ENCODE peak calls at places on chromosome 7, in ten cellular contexts. M is T-helper 9 cell; X is iris pigment epithelial cell; D is OCI-M1; U is GM12878; S is naive thymus-derived CD8-positive, alpha-beta T cell; W is cardiac muscle cell; C is spleen; N is activated CD8-positive, alpha-beta memory T cell treated with anti-CD3 and anti-CD28 coated beads, Interleukin-2, amount 50 U/mL, for 4 hours; E is glomerular endothelial cell. V is an unnamed sample.

GRCh38 chr7:130009848-130010688 is 41.1 kb downstream of the ZC3HC1 start:
- DNase-seq in M (no peak), X (peak), D (peak), U (peak), S (no peak), W (peak), C (peak), N (no peak), E (no peak), V (peak)

GRCh38 chr7:150382123-150382843 is 3.2 kb downstream of the ZNF775 start:
- DNase-seq in M (no peak), X (no peak), D (no peak), U (no peak), S (no peak), W (no peak), C (no peak), N (peak), E (no peak), V (no peak)

GRCh38 chr7:66921396-66921917 is 432 bp downstream of the TMEM248 start:
- DNase-seq in M (peak), X (peak), D (no peak), U (no peak), S (peak), W (peak), C (peak), N (no peak), E (no peak), V (no peak)

GRCh38 chr7:75055830-75056431 is 17.7 kb downstream of the RCC1L start:
- DNase-seq in M (no peak), X (no peak), D (no peak), U (no peak), S (no peak), W (peak), C (no peak), N (no peak), E (no peak), V (no peak)

GRCh38 chr7:141737118-141737835 is 881 bp upstream of the SSBP1 start:
- DNase-seq in M (peak), X (peak), D (peak), U (no peak), S (peak), W (peak), C (peak), N (no peak), E (no peak), V (peak)

GRCh38 chr7:50146692-50147091 is 53.6 kb upstream of the ZPBP start:
- DNase-seq in M (no peak), X (no peak), D (no peak), U (no peak), S (no peak), W (no peak), C (no peak), N (no peak), E (no peak), V (no peak)

GRCh38 chr7:55558962-55559920 is 13.1 kb downstream of the VOPP1 start:
- DNase-seq in M (no peak), X (no peak), D (no peak), U (no peak), S (no peak), W (no peak), C (no peak), N (no peak), E (no peak), V (no peak)

GRCh38 chr7:151014950-151015349 is 9.3 kb downstream of the ATG9B start:
- DNase-seq in M (no peak), X (no peak), D (no peak), U (no peak), S (no peak), W (no peak), C (no peak), N (no peak), E (no peak), V (no peak)

GRCh38 chr7:116200963-116201362 is 9.4 kb upstream of the TES start:
- DNase-seq in M (no peak), X (no peak), D (no peak), U (no peak), S (no peak), W (no peak), C (no peak), N (no peak), E (no peak), V (no peak)

GRCh38 chr7:2824678-2825461 is 19.2 kb downstream of the GNA12 start:
- DNase-seq in M (no peak), X (no peak), D (no peak), U (peak), S (no peak), W (no peak), C (no peak), N (no peak), E (no peak), V (no peak)

GRCh38 chr7:149803551-149804074 is 30.2 kb upstream of the ZNF467 start:
- DNase-seq in M (no peak), X (no peak), D (no peak), U (no peak), S (no peak), W (no peak), C (no peak), N (no peak), E (no peak), V (no peak)

GRCh38 chr7:104926189-104926904 is 87.7 kb upstream of the KMT2E start:
- DNase-seq in M (no peak), X (no peak), D (no peak), U (no peak), S (no peak), W (no peak), C (no peak), N (no peak), E (no peak), V (no peak)

GRCh38 chr7:116705419-116705818 is 33.4 kb downstream of the MET start:
- DNase-seq in M (no peak), X (no peak), D (no peak), U (no peak), S (no peak), W (no peak), C (no peak), N (no peak), E (no peak), V (no peak)

GRCh38 chr7:46107610-46108217 is 186.6 kb upstream of the IGFBP3 start:
- DNase-seq in M (no peak), X (no peak), D (no peak), U (no peak), S (no peak), W (no peak), C (no peak), N (no peak), E (no peak), V (no peak)

GRCh38 chr7:47049234-47049774 is 532.6 kb downstream of the TNS3 start:
- DNase-seq in M (no peak), X (no peak), D (no peak), U (no peak), S (no peak), W (no peak), C (no peak), N (no peak), E (no peak), V (no peak)